ENCODE peak calls at places on chromosome 13, in seven cellular contexts. F is IMR-90, V is heart left ventricle, A is left ventricle myocardium inferior, P is mammary epithelial cell, Z is dorsolateral prefrontal cortex, L is cardiac muscle cell. N is an unnamed sample.

GRCh38 chr13:92843549-92843948 is 383.1 kb upstream of the GPC6 start:
- DNase-seq in F (peak), V (no peak), A (no peak), P (peak), Z (no peak), L (no peak), N (no peak)

GRCh38 chr13:92838786-92839185 is 387.8 kb upstream of the GPC6 start:
- DNase-seq in F (peak), V (no peak), A (no peak), P (peak), Z (no peak), L (no peak), N (no peak)

GRCh38 chr13:79775830-79776229 is 294.9 kb downstream of the NDFIP2 start:
- DNase-seq in F (peak), V (peak), A (no peak), P (peak), Z (no peak), L (peak), N (peak)

GRCh38 chr13:92251815-92252214 is 853.4 kb downstream of the GPC5 start:
- DNase-seq in F (no peak), V (no peak), A (no peak), P (no peak), Z (no peak), L (no peak), N (no peak)

GRCh38 chr13:100269837-100270236 is 180.9 kb downstream of the PCCA start:
- DNase-seq in F (peak), V (peak), A (peak), P (peak), Z (peak), L (no peak), N (peak)

GRCh38 chr13:93727301-93728141 is 500.9 kb downstream of the GPC6 start:
- DNase-seq in F (peak), V (no peak), A (no peak), P (peak), Z (no peak), L (peak), N (no peak)

GRCh38 chr13:74040200-74040599 is 94.0 kb downstream of the KLF12 start:
- DNase-seq in F (peak), V (peak), A (peak), P (no peak), Z (no peak), L (peak), N (peak)

GRCh38 chr13:40933508-40933907 is 85.6 kb downstream of the ELF1 start:
- DNase-seq in F (no peak), V (no peak), A (no peak), P (no peak), Z (no peak), L (no peak), N (no peak)

GRCh38 chr13:52837850-52838249 is 10.6 kb downstream of the PCDH8 start:
- DNase-seq in F (no peak), V (no peak), A (no peak), P (no peak), Z (no peak), L (no peak), N (no peak)

GRCh38 chr13:28620011-28620830 is 38.7 kb upstream of the POMP start:
- DNase-seq in F (no peak), V (no peak), A (no peak), P (no peak), Z (no peak), L (no peak), N (no peak)

GRCh38 chr13:106570354-106570822 is 2.5 kb upstream of the ARGLU1 start:
- DNase-seq in F (peak), V (no peak), A (peak), P (peak), Z (no peak), L (no peak), N (peak)

GRCh38 chr13:51635137-51635878 is 51.0 kb downstream of the WDFY2 start:
- DNase-seq in F (no peak), V (no peak), A (no peak), P (no peak), Z (no peak), L (no peak), N (no peak)

GRCh38 chr13:81396172-81396571 is 1055.2 kb upstream of the SPRY2 start:
- DNase-seq in F (no peak), V (no peak), A (no peak), P (no peak), Z (no peak), L (no peak), N (no peak)

GRCh38 chr13:35891973-35892441 is 239.2 kb downstream of the DCLK1 start:
- DNase-seq in F (peak), V (no peak), A (no peak), P (peak), Z (no peak), L (no peak), N (no peak)

DNA sequence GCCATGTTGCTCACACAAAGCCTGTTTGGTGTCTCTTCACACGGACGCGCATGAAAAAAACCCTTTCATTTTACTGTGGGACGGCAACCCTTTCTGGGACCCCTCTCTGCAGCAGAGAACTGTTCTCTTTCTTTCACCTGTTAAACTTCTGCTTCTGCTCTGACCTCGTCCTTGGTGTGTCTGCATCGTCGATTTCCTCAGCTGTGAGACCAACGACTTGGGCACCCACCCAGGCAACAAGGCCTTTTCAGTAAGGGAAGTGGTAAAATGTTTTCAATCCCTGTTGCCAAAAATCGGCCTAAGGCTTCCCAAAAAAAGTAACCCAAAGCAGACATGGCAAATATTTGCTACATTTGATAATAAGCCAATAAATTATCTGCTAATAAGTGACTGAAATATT is 515.3 kb downstream of the IRS2 start:
- DNase-seq in F (no peak), V (no peak), A (no peak), P (no peak), Z (no peak), L (no peak), N (no peak)
- H3K27ac ChIP-seq in F (no peak), V (no peak), A (no peak), P (peak), Z (no peak), L (no peak), N (no peak)

GRCh38 chr13:113390874-113391497 is 27.1 kb upstream of the GRTP1 start:
- DNase-seq in F (no peak), V (no peak), A (no peak), P (no peak), Z (no peak), L (no peak), N (no peak)
- TF ChIP-seq CTCF in F (no peak), V (no peak), A (no peak), P (no peak), Z (no peak), L (no peak), N (no peak)

GRCh38 chr13:110215606-110216005 is 91.4 kb downstream of the COL4A1 start:
- DNase-seq in F (peak), V (no peak), A (no peak), P (no peak), Z (no peak), L (no peak), N (no peak)

GRCh38 chr13:110217811-110218210 is 89.1 kb downstream of the COL4A1 start:
- DNase-seq in F (no peak), V (no peak), A (no peak), P (no peak), Z (no peak), L (no peak), N (no peak)

GRCh38 chr13:110214637-110215036 is 92.3 kb downstream of the COL4A1 start:
- DNase-seq in F (peak), V (no peak), A (no peak), P (no peak), Z (no peak), L (no peak), N (no peak)

GRCh38 chr13:110216403-110217041 is 90.4 kb downstream of the COL4A1 start:
- DNase-seq in F (peak), V (peak), A (no peak), P (no peak), Z (no peak), L (no peak), N (no peak)

DNA sequence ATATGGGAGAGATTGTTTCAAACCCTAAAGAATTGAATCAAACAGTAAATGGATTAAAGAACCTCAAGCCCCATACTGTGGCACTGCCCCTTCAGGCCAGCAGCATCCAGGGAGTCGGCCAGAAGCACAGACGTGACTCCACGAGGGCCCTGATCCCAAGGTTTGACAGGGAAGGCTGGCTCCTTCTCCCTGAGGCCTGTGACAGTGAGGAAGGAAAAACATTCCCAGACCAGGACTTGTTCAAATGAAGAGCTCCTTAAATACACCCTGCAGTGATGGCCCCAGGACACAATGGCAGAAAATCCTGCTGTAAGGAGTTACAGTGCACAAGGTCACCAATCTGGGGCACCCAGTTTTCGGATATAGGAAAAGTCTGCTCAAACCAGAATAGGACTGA is 91.0 kb downstream of the COL4A1 start:
- DNase-seq in F (no peak), V (no peak), A (no peak), P (no peak), Z (no peak), L (no peak), N (no peak)
- H3K27ac ChIP-seq in F (peak), V (peak), A (peak), P (no peak), Z (peak), L (peak), N (no peak)

DNA sequence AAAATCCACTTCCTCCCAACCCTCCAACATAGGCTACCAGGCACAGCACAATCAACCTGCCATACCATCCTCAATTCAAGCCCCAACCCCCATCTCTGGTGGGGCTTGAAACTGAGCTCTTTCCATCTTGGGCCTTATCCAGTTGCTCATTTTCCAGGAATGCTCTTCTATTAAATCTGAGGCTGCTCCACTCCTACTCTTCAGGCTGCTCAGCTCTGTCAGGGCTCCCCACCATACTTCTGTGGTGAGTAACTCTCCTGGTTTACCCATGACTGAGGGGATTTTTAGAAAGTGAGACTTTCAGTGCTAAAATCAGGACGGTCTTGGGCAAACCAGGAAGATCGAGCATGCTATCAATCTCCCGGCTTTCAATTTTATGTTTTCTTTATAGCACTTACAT is 512.8 kb downstream of the LMO7 start:
- DNase-seq in F (peak), V (no peak), A (no peak), P (peak), Z (no peak), L (no peak), N (no peak)
- TF ChIP-seq CTCF in F (no peak), V (no peak), A (no peak), P (no peak), Z (no peak), L (no peak), N (no peak)

GRCh38 chr13:42099962-42100675 is 51.7 kb downstream of the DGKH start:
- DNase-seq in F (no peak), V (no peak), A (no peak), P (no peak), Z (no peak), L (no peak), N (no peak)
- H3K27ac ChIP-seq in F (no peak), V (no peak), A (no peak), P (no peak), Z (no peak), L (no peak), N (no peak)

DNA sequence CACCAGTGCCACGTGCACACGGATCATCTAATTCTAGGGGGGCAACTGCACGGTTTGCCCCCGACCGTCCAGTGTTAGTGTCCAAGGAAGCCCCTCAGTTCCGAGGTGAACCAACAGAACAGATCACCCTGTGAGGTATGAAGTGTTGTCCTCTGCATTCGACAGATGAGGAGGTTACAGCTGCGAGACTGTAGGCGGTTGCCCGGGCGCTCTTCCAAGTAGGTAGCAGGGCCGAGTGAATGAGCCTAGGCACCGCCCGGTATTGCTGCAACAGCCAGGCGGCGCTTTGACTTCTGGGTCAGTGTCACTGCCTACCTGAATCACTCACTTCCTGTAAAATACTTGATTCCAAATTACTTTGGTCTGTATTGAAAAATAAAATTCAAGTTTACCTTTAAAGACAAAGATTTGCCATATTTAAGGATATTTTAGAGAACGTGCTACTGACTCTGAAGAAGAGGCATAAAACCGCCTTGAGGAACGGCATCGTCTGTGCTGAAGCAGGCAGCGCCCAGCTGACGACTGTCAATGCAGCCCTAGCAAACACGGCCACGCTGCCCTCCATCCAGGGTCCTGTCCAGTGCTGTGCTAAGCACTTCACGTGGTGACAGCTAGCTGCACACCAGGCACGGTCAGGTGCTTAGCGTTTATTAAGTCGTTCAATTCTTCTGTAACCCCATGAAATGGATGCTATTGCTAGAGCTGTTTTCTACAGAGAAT is 19.3 kb upstream of the RASA3 start:
- DNase-seq in F (no peak), V (no peak), A (no peak), P (peak), Z (no peak), L (peak), N (peak)
- TF ChIP-seq CTCF in F (no peak), V (no peak), A (peak), P (peak), Z (no peak), L (peak), N (no peak)

N was measured in colonic mucosa.